ENCODE peak calls at places on chromosomes 11 and 22, in ten cellular contexts. N is stimulated activated CD4-positive, alpha-beta T cell treated with anti-CD3 and anti-CD28 coated beads, Interleukin-2, amount 100 ng/mL, for 48 hours; O is osteoblast; G is effector CD4-positive, alpha-beta T cell; A is PC-9; X is ACHN; C is Calu3; K is HuH-7; E is aorta; R is astrocyte of the spinal cord. D is an unnamed sample.

GRCh38 chr11:86160546-86161149 is 83.9 kb upstream of the EED start:
- DNase-seq in O (no peak), G (no peak), R (no peak), C (peak; percentile 6), K (no peak), A (peak; percentile 61), N (no peak), E (no peak), X (no peak), D (no peak)

GRCh38 chr11:61964941-61965282 is 2.5 kb downstream of the FTH1 start:
- DNase-seq in N (no peak), O (no peak), G (no peak), X (no peak), C (no peak), R (no peak), A (no peak), E (no peak), K (no peak), D (no peak)

GRCh38 chr11:128886401-128887119 is 4.6 kb upstream of the KCNJ5 start:
- DNase-seq in K (no peak), C (peak; percentile 51), X (peak; percentile 27), R (no peak), O (peak; percentile 67), G (no peak), A (no peak), N (no peak), E (no peak), D (no peak)

GRCh38 chr11:13064593-13064992 is 55.5 kb downstream of the RASSF10 start:
- DNase-seq in C (no peak), X (no peak), E (no peak), A (no peak), O (no peak), K (no peak), R (no peak), G (no peak), N (no peak), D (no peak)

GRCh38 chr11:11444800-11445126 is 91.7 kb upstream of the CSNK2A3 start:
- DNase-seq in O (no peak), G (no peak), N (no peak), X (no peak), A (no peak), K (no peak), E (no peak), C (no peak), R (no peak), D (no peak)

GRCh38 chr11:45485070-45485716 is 180.2 kb downstream of the CHST1 start:
- DNase-seq in E (no peak), X (no peak), R (no peak), C (no peak), K (no peak), G (no peak), O (no peak), A (no peak), N (no peak), D (no peak)

GRCh38 chr11:111698852-111699559 is 67.2 kb downstream of the PPP2R1B start:
- DNase-seq in R (no peak), O (no peak), X (no peak), E (no peak), C (no peak), G (no peak), N (no peak), K (no peak), A (no peak), D (no peak)

GRCh38 chr11:102994101-102994500 is 38.6 kb upstream of the MMP13 start:
- DNase-seq in R (peak; percentile 45), K (no peak), N (no peak), E (no peak), C (peak; percentile 4), G (no peak), A (no peak), O (no peak), X (no peak), D (no peak)

GRCh38 chr11:113384551-113384950 is 3.0 kb upstream of the ANKK1 start:
- DNase-seq in G (no peak), A (peak; percentile 81), R (peak; percentile 90), C (no peak), N (no peak), X (peak; percentile 9), O (peak; percentile 91), K (no peak), E (no peak), D (no peak)

GRCh38 chr11:497565-498296 is 9.3 kb downstream of the RNH1 start:
- DNase-seq in G (no peak), X (no peak), C (no peak), E (no peak), O (peak; percentile 84), R (no peak), N (no peak), A (no peak), K (no peak), D (no peak)

GRCh38 chr11:113634940-113635575 is 71.0 kb downstream of the TMPRSS5 start:
- DNase-seq in O (no peak), C (no peak), X (no peak), K (no peak), N (no peak), R (no peak), E (no peak), G (no peak), A (no peak), D (no peak)

GRCh38 chr22:48576333-48577013 is 1251.2 kb downstream of the BRD1 start:
- DNase-seq in R (no peak), G (no peak), A (no peak), C (no peak), O (no peak), N (peak; percentile 4), K (no peak), E (no peak), X (no peak), D (peak; percentile 71)

GRCh38 chr11:30197869-30198268 is 32.9 kb upstream of the FSHB start:
- DNase-seq in K (no peak), C (no peak), N (no peak), G (no peak), X (no peak), O (no peak), R (no peak), E (no peak), A (no peak), D (no peak)

GRCh38 chr11:3169952-3170755 is 5.0 kb upstream of the OSBPL5 start:
- DNase-seq in A (no peak), O (peak; percentile 68), X (no peak), K (no peak), C (no peak), E (peak; percentile 74), R (no peak), G (no peak), N (no peak), D (peak; percentile 73)

GRCh38 chr22:25566812-25567211 is 2.3 kb downstream of the GRK3 start:
- DNase-seq in N (no peak), C (no peak), E (no peak), O (no peak), G (no peak), R (no peak), A (no peak), X (no peak), K (no peak), D (no peak)

GRCh38 chr11:62850911-62851806 is 11.8 kb upstream of the WDR74 start:
- DNase-seq in G (no peak), A (peak; percentile 29), R (no peak), N (no peak), C (no peak), O (no peak), K (no peak), X (peak; percentile 27), E (no peak), D (peak; percentile 8)

GRCh38 chr11:77038029-77038824 is 4.0 kb downstream of the B3GNT6 start:
- DNase-seq in K (no peak), R (no peak), N (no peak), A (peak; percentile 37), O (peak; percentile 82), C (peak; percentile 36), G (no peak), X (no peak), E (no peak), D (no peak)

GRCh38 chr11:66277475-66278391 is at the start of gene CNIH2:
- DNase-seq in K (peak; percentile 100), C (peak; percentile 33), O (peak; percentile 98), R (no peak), X (peak; percentile 15), G (peak; percentile 38), A (no peak), E (no peak), N (peak; percentile 52), D (no peak)

GRCh38 chr11:78220218-78221157 is 31.8 kb downstream of the USP35 start:
- DNase-seq in R (no peak), E (no peak), O (peak; percentile 25), A (no peak), N (no peak), X (no peak), G (no peak), K (no peak), C (no peak), D (no peak)

GRCh38 chr22:44442186-44442465 is 55.9 kb downstream of the RTL6 start:
- DNase-seq in K (no peak), E (no peak), G (no peak), N (no peak), A (no peak), O (no peak), C (no peak), X (no peak), R (no peak), D (peak; percentile 44)

GRCh38 chr11:44702897-44703296 is 23.9 kb upstream of the TSPAN18 start:
- DNase-seq in A (no peak), O (no peak), X (no peak), E (no peak), K (no peak), C (no peak), N (no peak), R (no peak), G (no peak), D (no peak)

GRCh38 chr22:48492371-48493320 is 1335.0 kb downstream of the BRD1 start:
- DNase-seq in X (peak; percentile 42), K (peak; percentile 90), E (peak; percentile 64), G (no peak), N (peak; percentile 30), R (peak; percentile 67), C (peak; percentile 55), A (peak; percentile 40), O (peak; percentile 99), D (peak; percentile 80)

GRCh38 chr11:132114743-132115142 is 744.3 kb downstream of the NTM start:
- DNase-seq in N (no peak), G (no peak), A (no peak), C (no peak), R (no peak), O (no peak), K (no peak), E (no peak), X (no peak), D (no peak)